ENCODE peak calls at places on chromosomes 7 and 10, in five cellular contexts. Q is fibroblast of lung; G is CD8-positive, alpha-beta memory T cell; R is sigmoid colon; Z is tibial artery. B is an unnamed sample.

GRCh38 chr10:78973901-78974408 is 94.8 kb upstream of the ZMIZ1 start:
- DNase-seq in Q (peak), G (peak), R (peak), Z (peak), B (peak)

GRCh38 chr10:62694537-62695126 is 109.9 kb upstream of the ADO start:
- DNase-seq in Q (no peak), G (no peak), R (no peak), Z (no peak), B (no peak)

GRCh38 chr7:32290015-32290414 is 200.2 kb downstream of the LSM5 start:
- DNase-seq in Q (no peak), G (no peak), R (peak), Z (no peak), B (peak)

GRCh38 chr10:60767424-60767823 is 10.9 kb upstream of the CDK1 start:
- DNase-seq in Q (no peak), G (no peak), R (no peak), Z (no peak), B (no peak)

GRCh38 chr7:23570592-23571200 is 26.5 kb upstream of the CCDC126 start:
- DNase-seq in Q (peak), G (peak), R (peak), Z (peak), B (peak)

GRCh38 chr7:105488219-105488571 is 33.9 kb downstream of the PUS7 start:
- DNase-seq in Q (peak), G (no peak), R (no peak), Z (no peak), B (no peak)

GRCh38 chr10:32713560-32713959 is 244.5 kb downstream of the ITGB1 start:
- DNase-seq in Q (no peak), G (no peak), R (no peak), Z (no peak), B (no peak)

GRCh38 chr10:24884316-24884715 is 68.1 kb downstream of the PRTFDC1 start:
- DNase-seq in Q (no peak), G (no peak), R (no peak), Z (no peak), B (no peak)

GRCh38 chr10:71975891-71976725 is 11.9 kb downstream of the CHST3 start:
- DNase-seq in Q (peak), G (no peak), R (peak), Z (peak), B (peak)

GRCh38 chr10:5424751-5425150 is 12.4 kb downstream of the NET1 start:
- DNase-seq in Q (no peak), G (no peak), R (no peak), Z (no peak), B (no peak)

GRCh38 chr10:22625511-22626288 is 88.7 kb downstream of the PIP4K2A start:
- DNase-seq in Q (peak), G (no peak), R (no peak), Z (no peak), B (no peak)

GRCh38 chr10:5434017-5434753 is 21.8 kb downstream of the NET1 start:
- DNase-seq in Q (peak), G (no peak), R (no peak), Z (no peak), B (no peak)

GRCh38 chr10:110777661-110778060 is 94.1 kb upstream of the PDCD4 start:
- DNase-seq in Q (no peak), G (no peak), R (no peak), Z (no peak), B (no peak)

GRCh38 chr7:112199035-112199655 is 7.1 kb downstream of the DOCK4 start:
- DNase-seq in Q (peak), G (no peak), R (no peak), Z (no peak), B (no peak)

GRCh38 chr10:23818484-23818883 is 379.6 kb downstream of the OTUD1 start:
- DNase-seq in Q (no peak), G (no peak), R (no peak), Z (no peak), B (no peak)

GRCh38 chr7:45033261-45033930 is 33.4 kb downstream of the CCM2 start:
- DNase-seq in Q (peak), G (no peak), R (no peak), Z (no peak), B (peak)

GRCh38 chr10:71134732-71135211 is 77.6 kb upstream of the UNC5B start:
- DNase-seq in Q (no peak), G (no peak), R (no peak), Z (no peak), B (no peak)

GRCh38 chr10:78178940-78179339 is 145.3 kb downstream of the RPS24 start:
- DNase-seq in Q (peak), G (no peak), R (no peak), Z (no peak), B (peak)

GRCh38 chr10:58502956-58503355 is 9.7 kb upstream of the BICC1 start:
- DNase-seq in Q (no peak), G (no peak), R (no peak), Z (no peak), B (no peak)

GRCh38 chr7:50364645-50365044 is 60.1 kb downstream of the IKZF1 start:
- DNase-seq in Q (no peak), G (no peak), R (no peak), Z (no peak), B (no peak)

GRCh38 chr7:50359995-50360925 is 55.7 kb downstream of the IKZF1 start:
- DNase-seq in Q (no peak), G (peak), R (peak), Z (no peak), B (peak)

GRCh38 chr7:50363327-50364060 is 59.0 kb downstream of the IKZF1 start:
- DNase-seq in Q (no peak), G (peak), R (no peak), Z (no peak), B (no peak)

GRCh38 chr7:50362142-50362541 is 57.6 kb downstream of the IKZF1 start:
- DNase-seq in Q (no peak), G (no peak), R (no peak), Z (no peak), B (no peak)

GRCh38 chr7:50362712-50363282 is 58.3 kb downstream of the IKZF1 start:
- DNase-seq in Q (no peak), G (peak), R (no peak), Z (no peak), B (no peak)
- H3K4me3 ChIP-seq in Q (no peak), G (no peak), R (no peak), Z (no peak), B (no peak)

DNA sequence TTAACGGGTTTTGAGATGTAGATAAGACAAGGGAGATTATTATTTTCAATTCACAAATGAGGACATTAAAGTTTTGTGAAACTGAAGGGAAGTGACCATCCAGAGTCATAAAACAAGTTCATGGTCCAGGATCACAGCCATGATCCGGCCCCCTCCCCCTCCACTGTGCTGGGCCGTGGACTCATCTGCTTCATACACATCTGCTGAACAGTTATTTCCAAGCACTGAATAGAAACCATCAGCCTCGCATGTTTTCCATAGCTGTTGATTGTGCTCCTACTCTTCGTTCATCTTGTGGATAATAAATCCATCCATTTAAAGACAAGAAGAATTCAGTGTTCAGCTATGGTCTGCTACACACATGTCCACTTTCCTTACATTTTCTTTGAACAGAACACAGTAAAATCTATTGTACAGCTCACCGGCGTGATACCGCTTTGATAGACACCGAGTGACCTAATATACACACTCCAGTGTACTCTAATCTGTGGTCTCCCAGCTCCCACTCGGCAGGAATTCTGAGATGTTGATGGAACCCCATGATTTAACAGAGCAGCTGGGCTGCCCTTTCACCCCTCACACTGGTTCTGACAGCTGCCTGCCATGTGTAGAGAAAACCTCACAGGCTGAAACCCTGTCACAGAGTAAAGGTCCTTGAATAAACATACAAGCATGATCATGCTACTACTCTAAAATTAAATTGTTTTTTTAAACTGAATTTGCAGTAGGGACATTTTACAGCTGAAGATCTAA is 95.3 kb upstream of the FZD1 start:
- DNase-seq in Q (peak), G (no peak), R (no peak), Z (no peak), B (no peak)
- H3K4me3 ChIP-seq in Q (no peak), G (no peak), R (no peak), Z (no peak), B (no peak)

GRCh38 chr7:139829654-139830130 is 628 bp downstream of the TBXAS1 start:
- DNase-seq in Q (peak), G (no peak), R (no peak), Z (no peak), B (no peak)

GRCh38 chr7:139830779-139831498 is 1.9 kb downstream of the TBXAS1 start:
- DNase-seq in Q (no peak), G (no peak), R (no peak), Z (no peak), B (no peak)

GRCh38 chr7:139830292-139830691 is 1.2 kb downstream of the TBXAS1 start:
- DNase-seq in Q (no peak), G (no peak), R (no peak), Z (no peak), B (no peak)

GRCh38 chr7:139828446-139828845 is 618 bp upstream of the TBXAS1 start:
- DNase-seq in Q (no peak), G (no peak), R (no peak), Z (no peak), B (no peak)

GRCh38 chr7:139828880-139829653 is at the start of gene TBXAS1:
- DNase-seq in Q (no peak), G (no peak), R (no peak), Z (no peak), B (no peak)
- H3K4me3 ChIP-seq in Q (no peak), G (no peak), R (peak), Z (peak), B (no peak)

GRCh38 chr7:138979226-138979979 is 1.8 kb downstream of the KIAA1549 start:
- DNase-seq in Q (peak), G (no peak), R (no peak), Z (no peak), B (no peak)
- H3K4me3 ChIP-seq in Q (no peak), G (no peak), R (no peak), Z (no peak), B (no peak)

GRCh38 chr7:101885597-101885955 is 68.2 kb downstream of the CUX1 start:
- DNase-seq in Q (no peak), G (no peak), R (peak), Z (peak), B (no peak)

GRCh38 chr7:101880536-101881443 is 63.4 kb downstream of the CUX1 start:
- DNase-seq in Q (peak), G (no peak), R (no peak), Z (no peak), B (no peak)

GRCh38 chr7:101884671-101885596 is 67.5 kb downstream of the CUX1 start:
- DNase-seq in Q (no peak), G (no peak), R (no peak), Z (no peak), B (no peak)

GRCh38 chr7:101879565-101879964 is 62.1 kb downstream of the CUX1 start:
- DNase-seq in Q (no peak), G (no peak), R (no peak), Z (no peak), B (no peak)

GRCh38 chr7:101882595-101883564 is 65.5 kb downstream of the CUX1 start:
- DNase-seq in Q (peak), G (no peak), R (peak), Z (peak), B (peak)
- H3K4me3 ChIP-seq in Q (no peak), G (no peak), R (no peak), Z (no peak), B (no peak)